ENCODE peak calls at places on chromosome 22, in eight cellular contexts. S, J, P, X, L, D, U and A are unnamed samples.

GRCh38 chr22:39871008-39871798 is 22.4 kb downstream of the ENTHD1 start:
- DNase-seq in X (no peak), U (no peak), P (no peak), S (no peak), J (no peak), L (no peak), D (no peak), A (no peak)

GRCh38 chr22:37930270-37930951 is 23.0 kb downstream of the C22orf23 start:
- DNase-seq in X (no peak), L (no peak), U (peak), J (peak), D (peak), S (no peak), P (no peak), A (no peak)

GRCh38 chr22:41989246-41989645 is 9.3 kb upstream of the WBP2NL start:
- DNase-seq in S (no peak), X (no peak), D (no peak), P (no peak), L (no peak), U (no peak), J (no peak), A (peak)

GRCh38 chr22:32920032-32920628 is 118.6 kb downstream of the TIMP3 start:
- DNase-seq in P (no peak), S (no peak), J (peak), L (peak), D (no peak), X (peak), U (no peak), A (no peak)

GRCh38 chr22:38578505-38578904 is 8.5 kb upstream of the DMC1 start:
- DNase-seq in S (no peak), U (no peak), X (no peak), P (no peak), D (peak), J (no peak), L (no peak), A (no peak)

GRCh38 chr22:32050678-32051515 is 7.8 kb downstream of the SLC5A1 start:
- DNase-seq in U (no peak), L (no peak), P (peak), J (peak), X (no peak), S (no peak), D (peak), A (no peak)

GRCh38 chr22:41935015-41935908 is 8.7 kb upstream of the TNFRSF13C start:
- DNase-seq in L (no peak), X (no peak), U (no peak), P (no peak), D (no peak), S (no peak), J (no peak), A (peak)

GRCh38 chr22:47715866-47716578 is 953.6 kb downstream of the TBC1D22A start:
- DNase-seq in L (no peak), P (no peak), X (no peak), D (no peak), S (no peak), J (no peak), U (no peak), A (peak)

GRCh38 chr22:50184004-50184461 is 1.7 kb upstream of the TRABD start:
- DNase-seq in L (peak), U (no peak), S (no peak), D (peak), J (peak), X (peak), P (no peak), A (peak)

GRCh38 chr22:38317995-38318715 is 922 bp upstream of the CSNK1E start:
- DNase-seq in P (peak), S (peak), U (no peak), D (no peak), L (peak), X (peak), J (peak), A (no peak)

GRCh38 chr22:20183101-20183500 is 32.2 kb upstream of the CCDC188 start:
- DNase-seq in U (no peak), P (no peak), S (no peak), J (no peak), L (no peak), D (no peak), X (no peak), A (no peak)

GRCh38 chr22:17831527-17832251 is 57.4 kb upstream of the BID start:
- DNase-seq in D (no peak), S (no peak), J (no peak), P (no peak), L (no peak), U (no peak), X (peak), A (no peak)

GRCh38 chr22:29053048-29053702 is 8.5 kb downstream of the C22orf31 start:
- DNase-seq in X (peak), J (no peak), P (no peak), D (no peak), L (no peak), U (no peak), S (no peak), A (peak)

GRCh38 chr22:23458663-23459541 is 121.2 kb downstream of the IGLL1 start:
- DNase-seq in X (no peak), L (no peak), J (no peak), S (no peak), P (no peak), U (no peak), D (no peak), A (no peak)

GRCh38 chr22:43337385-43337784 is 5.8 kb downstream of the SCUBE1 start:
- DNase-seq in X (no peak), P (no peak), S (no peak), L (no peak), D (no peak), U (no peak), J (no peak), A (peak)
- TF ChIP-seq POLR2AphosphoS5 in X (no peak), P (no peak), S (no peak), L (no peak), D (no peak), U (no peak), J (no peak), A (no peak)

DNA sequence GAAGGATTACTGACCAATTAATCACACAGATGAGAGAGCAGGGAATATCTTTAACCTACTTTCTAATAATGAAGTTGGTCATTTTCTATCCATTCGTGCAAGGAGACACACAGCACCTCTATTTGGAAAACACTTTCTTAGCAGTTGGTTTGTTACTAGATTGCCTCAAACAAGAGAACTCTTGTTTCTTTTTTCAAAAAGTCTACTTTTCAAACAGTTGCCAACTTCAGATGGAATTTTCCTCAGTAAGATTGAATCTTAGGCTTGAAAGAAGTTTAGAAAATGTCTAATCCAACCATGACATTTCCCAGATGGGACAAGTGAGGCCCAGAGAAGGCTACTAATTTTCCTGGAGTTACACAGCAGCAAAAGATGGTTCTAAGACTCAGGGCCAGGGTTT is 42.4 kb upstream of the SMTN start:
- DNase-seq in J (no peak), D (no peak), S (no peak), U (no peak), P (no peak), X (no peak), L (no peak), A (no peak)
- TF ChIP-seq POLR2AphosphoS5 in J (no peak), D (no peak), S (no peak), U (no peak), P (no peak), X (no peak), L (no peak), A (no peak)

DNA sequence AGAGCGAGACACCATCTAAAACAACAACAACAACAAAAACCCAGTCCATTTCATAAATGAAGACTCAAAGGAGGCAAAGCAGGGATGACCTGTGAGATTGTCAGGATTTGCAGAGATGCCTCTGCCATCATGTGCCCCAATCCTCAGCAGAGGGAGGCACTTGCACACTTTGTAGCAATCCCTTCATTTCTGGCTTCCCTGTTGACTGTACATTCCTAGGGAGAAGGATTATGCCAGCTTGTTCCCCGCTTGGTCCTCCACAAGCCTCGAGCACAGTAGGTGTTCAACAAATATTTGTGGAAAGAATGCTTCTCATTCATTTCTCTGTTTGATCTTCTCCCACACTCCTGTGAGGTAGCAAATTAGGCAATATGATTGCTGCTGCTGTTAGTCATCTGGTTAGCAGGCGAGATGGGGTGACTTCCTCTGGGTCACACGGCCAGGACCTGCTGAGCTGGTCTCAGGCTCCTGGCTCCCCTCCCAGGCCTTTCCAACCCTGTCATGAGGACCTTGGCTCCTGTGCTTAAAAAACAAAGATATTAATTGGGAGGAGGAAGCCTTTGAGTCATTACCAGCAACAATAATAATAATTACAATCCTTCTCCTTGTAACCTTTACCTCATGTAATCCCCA is 34.1 kb downstream of the LIF start:
- DNase-seq in X (peak), L (peak), U (no peak), J (peak), S (peak), D (no peak), P (peak), A (peak)
- TF ChIP-seq POLR2AphosphoS5 in X (no peak), L (no peak), U (no peak), J (no peak), S (no peak), D (no peak), P (peak), A (no peak)

GRCh38 chr22:35612903-35613302 is 4.2 kb downstream of the MB start:
- DNase-seq in U (no peak), S (no peak), X (no peak), J (no peak), L (no peak), D (no peak), P (no peak), A (no peak)

GRCh38 chr22:35616043-35616442 is 1.1 kb downstream of the MB start:
- DNase-seq in D (no peak), P (no peak), J (no peak), X (no peak), S (no peak), U (no peak), L (no peak), A (no peak)

GRCh38 chr22:35615156-35615555 is 2.0 kb downstream of the MB start:
- DNase-seq in D (no peak), X (no peak), J (no peak), U (no peak), S (no peak), L (no peak), P (no peak), A (no peak)

GRCh38 chr22:35611891-35612576 is 5.1 kb downstream of the MB start:
- DNase-seq in P (no peak), J (no peak), X (peak), S (no peak), U (no peak), D (no peak), L (peak), A (no peak)

DNA sequence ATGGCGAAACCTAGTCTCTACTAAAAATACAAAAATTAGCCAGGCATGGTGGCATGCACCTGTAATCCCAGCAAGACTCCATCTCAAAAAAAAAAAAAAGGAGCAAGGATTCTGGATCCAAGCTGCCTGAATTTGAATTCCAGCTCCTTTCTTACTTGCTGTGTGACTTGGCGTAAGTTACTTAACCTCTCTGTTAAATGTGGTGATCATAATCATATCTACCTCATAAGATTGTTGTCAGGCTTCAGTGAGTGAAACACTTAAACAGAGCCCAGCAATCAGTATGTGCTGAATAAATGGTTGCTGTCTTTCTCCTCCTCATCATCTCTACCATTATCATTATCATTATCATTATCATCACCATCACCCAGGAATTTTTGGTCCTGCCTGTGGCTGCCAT is 2.7 kb downstream of the MB start:
- DNase-seq in L (no peak), D (no peak), P (no peak), S (no peak), J (no peak), X (no peak), U (no peak), A (no peak)
- TF ChIP-seq POLR2AphosphoS5 in L (no peak), D (no peak), P (no peak), S (no peak), J (no peak), X (no peak), U (no peak), A (no peak)

DNA sequence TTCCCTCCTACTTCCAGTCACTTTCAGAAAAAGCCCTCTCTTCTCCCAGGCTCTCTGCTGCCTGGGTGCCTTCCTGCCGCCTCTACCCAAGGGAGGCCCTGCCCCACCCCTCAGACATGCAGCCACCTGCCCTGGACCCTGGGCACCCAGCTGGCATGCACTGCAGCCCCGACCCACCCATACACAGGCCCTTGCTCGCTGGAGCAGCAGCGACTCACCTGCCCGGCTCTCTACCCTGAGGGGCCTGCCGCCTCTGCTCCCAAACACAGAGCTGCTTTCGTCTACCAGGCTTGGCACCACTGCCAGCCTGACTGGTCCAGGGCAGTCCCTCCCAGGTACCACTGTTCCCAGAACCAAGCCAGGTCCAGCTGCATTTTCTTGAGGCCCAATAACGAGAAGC is 1.2 kb upstream of the TSSK2 start:
- DNase-seq in D (no peak), L (no peak), P (no peak), S (no peak), X (no peak), U (no peak), J (no peak), A (no peak)
- TF ChIP-seq POLR2AphosphoS5 in D (no peak), L (no peak), P (no peak), S (no peak), X (no peak), U (no peak), J (no peak), A (no peak)

DNA sequence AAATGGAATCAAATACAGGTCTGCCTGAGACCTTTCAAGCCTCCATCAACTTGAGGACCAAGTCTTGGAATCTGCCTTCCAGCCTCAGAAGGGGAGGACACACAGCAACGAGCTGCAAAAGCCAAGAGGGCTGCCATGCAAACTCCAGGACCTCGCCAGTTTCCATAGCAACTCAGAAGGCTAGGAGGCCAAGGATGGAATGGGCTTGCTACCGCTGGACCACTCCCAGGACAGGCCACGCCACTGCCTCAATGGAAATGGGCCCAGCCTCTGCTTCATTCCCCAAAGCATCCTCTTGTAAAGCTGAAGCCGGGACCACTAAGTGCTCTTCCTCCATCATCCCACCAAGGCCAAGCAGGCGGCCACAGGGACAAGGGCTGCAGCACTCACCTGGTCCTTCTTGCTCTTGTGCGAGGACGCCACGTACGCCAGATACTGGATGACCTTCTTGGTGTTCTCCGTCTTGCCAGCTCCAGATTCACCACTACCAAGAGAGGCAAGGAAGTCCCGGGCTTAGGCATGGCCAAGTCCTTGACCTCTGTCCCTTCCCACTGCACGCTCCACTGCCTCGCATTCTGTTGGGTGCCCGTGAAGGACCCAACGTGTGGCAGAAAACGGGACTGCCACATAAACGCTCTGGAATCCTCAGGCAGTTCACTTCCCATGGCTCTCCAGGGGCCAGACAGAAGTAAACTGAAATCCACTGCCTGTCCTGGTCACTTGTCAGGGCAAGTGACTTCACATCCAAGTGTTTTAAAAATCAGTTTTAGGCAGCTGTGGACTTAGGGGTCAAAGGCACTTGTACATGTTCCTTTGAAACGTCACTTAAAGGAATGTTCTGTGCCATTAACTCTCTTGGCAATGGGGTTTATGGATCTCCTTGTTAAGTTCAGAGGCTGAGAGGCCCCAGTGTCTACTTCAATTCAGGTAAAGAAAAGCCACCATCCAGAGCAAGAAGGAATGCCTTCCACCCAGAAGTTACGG is 61.3 kb downstream of the MYH9 start:
- DNase-seq in D (no peak), X (no peak), U (no peak), P (no peak), J (no peak), L (no peak), S (no peak), A (no peak)
- TF ChIP-seq POLR2AphosphoS5 in D (no peak), X (no peak), U (no peak), P (no peak), J (no peak), L (peak), S (peak), A (peak)

DNA sequence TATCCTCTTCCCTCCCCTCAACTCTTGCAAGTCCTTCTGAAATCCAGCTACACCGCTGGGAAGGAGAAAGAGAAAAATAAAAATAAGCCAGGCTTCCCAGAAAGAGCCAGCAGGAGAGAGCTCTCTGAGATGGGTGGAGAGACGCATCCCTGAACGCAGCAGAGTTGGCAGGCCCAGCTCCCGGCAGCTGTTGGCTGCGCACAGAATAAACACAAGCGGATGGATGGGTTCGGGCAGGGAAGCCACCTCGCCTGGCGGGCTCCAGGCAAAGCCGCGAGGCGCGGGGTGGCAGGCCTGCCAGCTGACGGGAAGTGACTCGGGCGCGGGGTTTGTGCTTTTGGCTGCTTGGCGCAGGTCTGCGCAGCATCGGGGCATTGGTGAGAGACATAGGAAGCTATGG is 537.7 kb downstream of the MIAT start:
- DNase-seq in X (peak), J (no peak), L (peak), U (no peak), D (no peak), S (no peak), P (no peak), A (no peak)
- TF ChIP-seq POLR2AphosphoS5 in X (no peak), J (no peak), L (no peak), U (no peak), D (no peak), S (no peak), P (no peak), A (no peak)